ENCODE peak calls at places on chromosomes 1 and 21, in ten cellular contexts. J, I, P, S, E, L, R, T, G and V are unnamed samples.

GRCh38 chr1:183673605-183674150 is 20.6 kb upstream of the APOBEC4 start:
- DNase-seq in L (no peak), T (no peak), P (no peak), E (no peak), I (no peak), J (no peak), R (no peak), S (no peak), G (no peak), V (no peak)

GRCh38 chr1:199264283-199264682 is 625.4 kb downstream of the PTPRC start:
- DNase-seq in P (no peak), E (no peak), I (no peak), T (no peak), G (no peak), J (no peak), R (no peak), L (no peak), S (no peak), V (no peak)

GRCh38 chr1:63831409-63831808 is 57.6 kb downstream of the ROR1 start:
- DNase-seq in S (no peak), T (no peak), R (no peak), L (no peak), P (no peak), I (no peak), E (no peak), J (no peak), G (no peak), V (no peak)

GRCh38 chr1:167516404-167517388 is 1.6 kb downstream of the CD247 start:
- DNase-seq in G (no peak), I (peak; percentile 52), T (no peak), E (no peak), L (no peak), S (no peak), J (no peak), P (no peak), R (no peak), V (no peak)

GRCh38 chr1:179295356-179295755 is 1.8 kb downstream of the SOAT1 start:
- DNase-seq in R (no peak), G (no peak), I (no peak), S (no peak), J (no peak), T (no peak), E (no peak), L (no peak), P (no peak), V (no peak)

GRCh38 chr1:156444407-156445001 is 56.1 kb downstream of the MEF2D start:
- DNase-seq in P (peak; percentile 66), E (peak; percentile 63), G (no peak), T (no peak), R (peak; percentile 27), L (peak; percentile 52), I (peak; percentile 21), J (no peak), S (no peak), V (no peak)

GRCh38 chr21:42317341-42317741 is 2.1 kb upstream of the TFF3 start:
- DNase-seq in G (no peak), L (no peak), R (no peak), P (no peak), E (no peak), J (no peak), T (no peak), S (no peak), I (no peak), V (no peak)

GRCh38 chr1:9561429-9561828 is 22.2 kb downstream of the SLC25A33 start:
- DNase-seq in T (peak; percentile 66), E (peak; percentile 72), L (no peak), J (no peak), G (peak; percentile 26), P (peak; percentile 60), S (peak; percentile 90), R (peak; percentile 96), I (no peak), V (peak; percentile 79)

GRCh38 chr1:202692959-202693555 is 17.2 kb downstream of the SYT2 start:
- DNase-seq in R (peak; percentile 70), J (peak; percentile 27), S (no peak), I (peak; percentile 84), E (peak; percentile 81), L (peak; percentile 71), P (peak; percentile 88), G (peak; percentile 83), T (peak; percentile 68), V (no peak)

GRCh38 chr1:44316231-44316759 is 38.8 kb downstream of the ERI3 start:
- DNase-seq in T (no peak), P (no peak), I (no peak), E (no peak), J (no peak), R (peak; percentile 15), G (no peak), S (no peak), L (no peak), V (no peak)

GRCh38 chr1:24856787-24857527 is 73.1 kb downstream of the RUNX3 start:
- DNase-seq in T (no peak), E (no peak), P (no peak), R (no peak), S (no peak), J (no peak), G (no peak), L (no peak), I (no peak), V (no peak)

GRCh38 chr1:68196676-68197075 is 35.6 kb downstream of the WLS start:
- DNase-seq in T (no peak), L (no peak), E (no peak), S (no peak), R (no peak), I (no peak), J (no peak), P (no peak), G (no peak), V (no peak)

GRCh38 chr1:112686835-112687234 is 12.4 kb downstream of the MOV10 start:
- DNase-seq in T (no peak), R (no peak), J (no peak), G (no peak), E (no peak), L (no peak), P (no peak), I (no peak), S (no peak), V (no peak)

GRCh38 chr1:206744683-206745082 is 25.9 kb upstream of the IL19 start:
- DNase-seq in T (no peak), J (no peak), S (no peak), I (no peak), E (no peak), L (no peak), R (no peak), G (no peak), P (no peak), V (no peak)

GRCh38 chr21:34029724-34030528 is 43.5 kb upstream of the MRPS6 start:
- DNase-seq in S (no peak), R (peak; percentile 80), L (peak; percentile 53), T (peak; percentile 46), P (peak; percentile 84), E (peak; percentile 56), G (peak; percentile 43), I (peak; percentile 30), J (no peak), V (peak; percentile 30)

GRCh38 chr1:43953361-43953760 is 6.6 kb downstream of the IPO13 start:
- DNase-seq in E (no peak), P (no peak), G (no peak), R (no peak), J (no peak), S (no peak), L (no peak), T (no peak), I (no peak), V (no peak)

GRCh38 chr21:33230518-33231324 is 983 bp downstream of the IFNAR2 start:
- DNase-seq in P (peak; percentile 45), L (peak; percentile 40), J (no peak), T (peak; percentile 64), R (peak; percentile 59), S (peak; percentile 12), I (peak; percentile 28), G (no peak), E (peak; percentile 57), V (peak; percentile 44)

GRCh38 chr1:13543927-13544556 is 30.2 kb upstream of the LRRC38 start:
- DNase-seq in G (peak; percentile 33), R (peak; percentile 23), S (no peak), I (no peak), E (no peak), T (peak; percentile 67), J (no peak), P (peak; percentile 81), L (peak; percentile 26), V (peak; percentile 45)